ENCODE peak calls at places on chromosomes 4 and X, in seven cellular contexts. H is IMR-90, O is spleen, T is H9, A is right atrium auricular region, E is ascending aorta, M is lower lobe of right lung. L is an unnamed sample.

GRCh38 chr4:157977086-157977485 is 195.7 kb downstream of the GASK1B start:
- DNase-seq in A (no peak), O (no peak), E (no peak), H (no peak), T (no peak), M (no peak), L (no peak)

GRCh38 chr4:23999714-24000113 is 109.9 kb upstream of the PPARGC1A start:
- DNase-seq in E (no peak), M (no peak), A (no peak), O (no peak), H (peak; percentile 62), T (no peak), L (no peak)

GRCh38 chr4:174592985-174593335 is 70.7 kb upstream of the HPGD start:
- DNase-seq in O (no peak), H (peak; percentile 12), M (no peak), A (no peak), T (no peak), E (no peak), L (no peak)

GRCh38 chr4:33625762-33626161 is 2618.6 kb downstream of the ARAP2 start:
- DNase-seq in A (no peak), O (no peak), M (no peak), E (no peak), T (no peak), H (no peak), L (no peak)

GRCh38 chr4:168509786-168510185 is 12.9 kb downstream of the PALLD start:
- DNase-seq in E (no peak), H (peak; percentile 92), T (no peak), M (no peak), A (no peak), O (no peak), L (no peak)

GRCh38 chr4:14167876-14168510 is 540.5 kb upstream of the BOD1L1 start:
- DNase-seq in E (no peak), O (no peak), M (no peak), T (no peak), A (no peak), H (peak; percentile 45), L (no peak)

GRCh38 chr4:185836268-185837084 is 24.5 kb upstream of the SORBS2 start:
- DNase-seq in A (no peak), T (no peak), M (no peak), O (no peak), H (no peak), E (no peak), L (no peak)

GRCh38 chrX:69535661-69536060 is 31.5 kb downstream of the NALF2 start:
- DNase-seq in M (no peak), E (no peak), O (no peak), T (no peak), A (no peak), H (no peak), L (no peak)

GRCh38 chrX:100750901-100751300 is 19.0 kb upstream of the SYTL4 start:
- DNase-seq in E (no peak), A (no peak), O (no peak), H (no peak), M (no peak), T (no peak), L (no peak)

DNA sequence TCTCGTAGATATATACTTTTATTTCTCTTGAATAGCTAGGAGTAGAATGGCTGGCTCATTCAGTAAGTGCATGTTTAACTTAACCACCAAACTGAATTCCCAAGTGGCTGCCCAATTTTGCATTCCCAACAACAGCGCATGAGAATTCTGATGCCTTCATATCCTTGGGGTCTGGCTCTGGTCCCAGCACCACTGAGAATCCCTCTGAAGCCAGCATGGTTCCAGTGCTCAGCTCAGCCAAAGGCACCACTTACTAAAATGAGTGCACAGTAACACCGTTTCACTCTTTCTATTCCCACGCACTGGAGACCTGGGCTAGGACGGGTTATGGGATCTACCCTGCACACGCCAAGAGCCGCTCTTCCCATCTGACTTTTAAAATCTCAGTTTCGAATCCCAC is 60.4 kb downstream of the CASP3 start:
- DNase-seq in H (no peak), T (no peak), A (no peak), E (no peak), M (no peak), O (no peak), L (no peak)
- H3K27ac ChIP-seq in H (no peak overlapping the region), T (no peak overlapping the region), A (no peak overlapping the region), E (no peak overlapping the region), M (no peak overlapping the region), O (no peak overlapping the region), L (no peak overlapping the region)

DNA sequence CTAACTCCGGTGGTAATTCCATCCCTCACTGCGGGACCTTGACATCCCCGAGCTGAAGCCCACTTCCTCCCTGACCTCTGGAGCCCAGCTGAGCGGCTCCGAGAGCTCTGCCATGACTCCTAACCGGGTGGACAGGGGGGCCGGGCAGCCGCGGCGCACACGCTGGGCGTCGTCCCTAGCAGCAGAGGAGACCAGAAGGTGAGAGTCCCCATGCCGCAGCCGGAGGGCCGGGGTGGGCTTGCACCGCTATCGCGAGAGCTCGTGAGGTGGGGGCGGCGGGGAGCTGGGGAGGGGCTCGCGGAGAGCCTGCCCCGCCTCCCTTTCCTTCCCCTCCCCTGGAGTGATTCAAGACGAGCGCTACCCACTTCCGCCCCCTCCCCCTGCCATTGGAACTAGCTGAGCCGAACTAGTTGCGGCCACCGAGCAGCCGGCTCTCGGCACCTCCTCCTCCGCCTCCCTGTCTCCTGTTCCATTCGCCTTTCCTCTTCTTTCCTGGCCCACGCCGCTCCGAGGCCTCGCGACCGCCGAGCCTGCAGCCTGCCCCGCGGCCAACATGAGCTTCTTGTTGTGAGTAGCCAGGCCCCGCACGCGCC is at the start of gene MOB1B:
- DNase-seq in M (peak; percentile 91), H (peak; percentile 88), T (peak; percentile 96), O (peak; percentile 96), A (peak; percentile 89), E (peak; percentile 91), L (peak; percentile 92)
- TF ChIP-seq CTCF in M (peak; percentile 34), H (peak; percentile 45), T (peak; percentile 63), O (no peak), A (peak; percentile 44), E (peak; percentile 57), L (peak; percentile 23)

GRCh38 chr4:83153312-83153915 is 38.9 kb upstream of the PLAC8 start:
- DNase-seq in E (no peak), A (no peak), M (no peak), T (no peak), H (no peak), O (no peak), L (no peak)

GRCh38 chr4:83152771-83153170 is 38.2 kb upstream of the PLAC8 start:
- DNase-seq in T (no peak), A (no peak), O (no peak), M (no peak), H (no peak), E (no peak), L (no peak)

GRCh38 chr4:83149885-83150562 is 35.5 kb upstream of the PLAC8 start:
- DNase-seq in M (no peak), T (no peak), A (no peak), O (no peak), H (no peak), E (no peak), L (no peak)

GRCh38 chr4:83151645-83152044 is 37.1 kb upstream of the PLAC8 start:
- DNase-seq in M (no peak), O (no peak), H (no peak), E (no peak), T (no peak), A (no peak), L (no peak)

DNA sequence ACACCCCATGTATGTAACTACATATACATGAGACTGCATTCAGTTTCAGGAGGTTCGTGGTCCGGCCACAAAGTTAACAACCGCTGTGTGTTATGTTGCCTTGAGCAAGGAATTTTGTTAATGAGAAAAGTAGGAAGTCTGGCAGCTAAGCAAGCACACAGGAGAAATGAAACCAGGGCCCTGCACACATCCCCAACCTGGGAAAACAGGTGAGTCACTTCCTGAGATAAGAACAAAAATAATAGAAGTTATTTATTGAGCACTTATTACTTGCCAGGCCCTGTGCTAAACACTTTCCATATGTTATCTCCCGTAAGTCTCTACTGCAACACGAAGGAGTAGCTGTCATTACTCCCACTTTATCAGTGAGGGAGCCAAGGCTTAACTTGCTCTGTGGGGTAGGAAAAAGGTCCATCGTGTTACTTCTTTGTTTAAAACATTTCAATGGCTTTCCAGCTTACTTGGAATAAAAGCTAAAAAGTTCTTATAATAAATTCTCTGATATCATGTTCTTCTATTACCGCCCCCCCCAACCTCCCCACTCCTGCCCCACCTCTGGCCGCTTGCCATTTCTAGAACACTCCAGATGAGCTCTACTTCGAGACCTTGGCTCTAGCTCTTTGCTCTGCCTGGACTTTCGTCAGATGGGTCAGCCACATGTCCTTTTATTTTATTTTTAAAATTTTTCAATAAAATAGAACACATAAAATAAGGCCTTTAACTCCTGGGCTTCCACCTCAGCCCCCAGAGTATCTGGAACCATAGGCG is 36.2 kb upstream of the PLAC8 start:
- DNase-seq in H (no peak), O (no peak), A (no peak), T (no peak), E (no peak), M (no peak), L (no peak)
- H3K9me3 ChIP-seq in H (no peaks in the 10 kb centered on the region), O (no peaks in the 10 kb centered on the region), A (no peaks in the 10 kb centered on the region), T (no peaks in the 10 kb centered on the region), E (no peaks in the 10 kb centered on the region), M (no peaks in the 10 kb centered on the region), L (no peaks in the 10 kb centered on the region)

DNA sequence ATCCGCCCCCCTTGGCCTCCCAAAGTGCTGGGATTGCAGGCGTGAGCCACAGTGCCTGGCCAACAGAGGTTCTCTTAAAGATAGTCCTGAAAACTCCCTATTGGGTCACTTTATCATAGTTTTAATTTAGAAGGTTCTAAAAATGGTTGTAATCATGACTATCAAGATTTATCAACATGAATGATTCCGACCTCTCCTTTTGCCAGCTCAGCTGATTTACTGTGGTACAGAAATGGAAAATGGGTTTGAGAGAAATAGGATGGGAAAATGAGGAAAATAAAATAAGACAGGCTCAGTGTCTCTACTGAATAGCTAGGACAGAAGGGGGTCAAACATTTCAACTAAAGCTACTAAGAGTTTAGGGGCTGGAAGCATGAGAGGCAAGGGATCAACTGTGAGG is 28.2 kb upstream of the UGDH start:
- DNase-seq in O (no peak), M (no peak), T (no peak), E (no peak), H (no peak), A (no peak), L (no peak)
- H3K27ac ChIP-seq in O (no peak overlapping the region), M (no peak overlapping the region), T (no peak overlapping the region), E (no peak overlapping the region), H (no peak overlapping the region), A (no peak overlapping the region), L (no peak overlapping the region)

L was measured in sigmoid colon.